ENCODE peak calls at places on chromosomes 11 and 22, in five cellular contexts. A is fibroblast of pulmonary artery, T is GM23338, Z is dorsolateral prefrontal cortex, Q is uterus. G is an unnamed sample.

GRCh38 chr22:42799462-42800405 is 57.3 kb downstream of the ARFGAP3 start:
- DNase-seq in Q (no peak), T (peak), A (no peak), Z (no peak), G (no peak)

GRCh38 chr11:64359712-64360402 is 895 bp downstream of the RPS6KA4 start:
- DNase-seq in Z (peak), A (no peak), Q (no peak), T (peak), G (peak)

GRCh38 chr11:61762216-61762615 is 9.8 kb downstream of the MYRF start:
- DNase-seq in A (no peak), T (no peak), Z (no peak), Q (no peak), G (no peak)

GRCh38 chr11:96241351-96241841 is 101.6 kb downstream of the MAML2 start:
- DNase-seq in Z (no peak), T (peak), Q (no peak), A (no peak), G (no peak)

GRCh38 chr11:1458340-1459218 is 28.0 kb downstream of the MOB2 start:
- DNase-seq in A (peak), Z (peak), Q (peak), T (peak), G (no peak)

GRCh38 chr11:66438009-66438503 is 592 bp downstream of the MRPL11 start:
- DNase-seq in A (no peak), T (peak), Z (no peak), Q (no peak), G (no peak)

GRCh38 chr11:58927393-58928081 is 11.8 kb upstream of the GLYATL1 start:
- DNase-seq in A (peak), Z (no peak), Q (no peak), T (peak), G (peak)

GRCh38 chr11:57641011-57641410 is 8.7 kb downstream of the YPEL4 start:
- DNase-seq in Z (no peak), A (peak), Q (no peak), T (peak), G (no peak)

GRCh38 chr22:31846161-31847115 is 92.6 kb downstream of the DEPDC5 start:
- DNase-seq in Z (no peak), Q (no peak), A (peak), T (peak), G (no peak)

GRCh38 chr11:43197357-43197756 is 114.4 kb upstream of the API5 start:
- DNase-seq in A (no peak), Z (no peak), T (no peak), Q (no peak), G (peak)

GRCh38 chr11:733072-733471 is 14.2 kb upstream of the TALDO1 start:
- DNase-seq in Q (no peak), Z (no peak), T (peak), A (no peak), G (no peak)

GRCh38 chr11:1014276-1014675 is 22.2 kb downstream of the MUC6 start:
- DNase-seq in Q (no peak), T (no peak), A (no peak), Z (no peak), G (no peak)

GRCh38 chr11:2675540-2675939 is 24.3 kb downstream of the KCNQ1OT1 start:
- DNase-seq in T (no peak), A (no peak), Z (peak), Q (no peak), G (no peak)

GRCh38 chr11:13126430-13126829 is 117.3 kb downstream of the RASSF10 start:
- DNase-seq in T (no peak), Q (no peak), Z (no peak), A (peak), G (no peak)

GRCh38 chr11:60955566-60955965 is 3.6 kb upstream of the SLC15A3 start:
- DNase-seq in T (no peak), Z (no peak), Q (no peak), A (no peak), G (no peak)

GRCh38 chr11:95788921-95789505 is 569 bp downstream of the FAM76B start:
- DNase-seq in Z (peak), A (peak), Q (no peak), T (peak), G (no peak)

GRCh38 chr22:27292542-27293298 is 508.8 kb downstream of the MN1 start:
- DNase-seq in Z (no peak), Q (no peak), A (no peak), T (no peak), G (no peak)

GRCh38 chr22:18000441-18001039 is 23.8 kb downstream of the MICAL3 start:
- DNase-seq in T (peak), Q (peak), A (no peak), Z (no peak), G (no peak)

GRCh38 chr11:29129850-29130249 is 887.0 kb downstream of the KCNA4 start:
- DNase-seq in Q (no peak), Z (no peak), T (no peak), A (peak), G (no peak)

GRCh38 chr11:45885274-45885920 is at the start of gene MAPK8IP1:
- DNase-seq in Z (no peak), T (peak), Q (peak), A (peak), G (no peak)

GRCh38 chr11:66259225-66259624 is 9.2 kb upstream of the RAB1B start:
- DNase-seq in Z (no peak), A (no peak), Q (no peak), T (no peak), G (no peak)

GRCh38 chr22:49103314-49104052 is 724.2 kb downstream of the BRD1 start:
- DNase-seq in Z (peak), Q (no peak), T (no peak), A (no peak), G (no peak)

GRCh38 chr11:63779044-63779443 is 10.5 kb upstream of the ZFTA start:
- DNase-seq in T (no peak), Z (no peak), Q (no peak), A (peak), G (no peak)

GRCh38 chr11:11980200-11980599 is 28.2 kb downstream of the DKK3 start:
- DNase-seq in Z (no peak), Q (no peak), A (no peak), T (no peak), G (no peak)

GRCh38 chr11:96070453-96070852 is 146.5 kb upstream of the MTMR2 start:
- DNase-seq in Q (no peak), T (no peak), Z (no peak), A (no peak), G (no peak)

GRCh38 chr22:42299586-42300285 is 29.3 kb upstream of the TCF20 start:
- DNase-seq in T (peak), Q (no peak), Z (no peak), A (no peak), G (no peak)

GRCh38 chr11:36431429-36432092 is 78.5 kb downstream of the TRAF6 start:
- DNase-seq in A (peak), Q (peak), T (no peak), Z (no peak), G (no peak)

GRCh38 chr11:127013550-127013949 is 13.0 kb upstream of the KIRREL3 start:
- DNase-seq in Z (no peak), Q (no peak), T (no peak), A (no peak), G (no peak)
- TF ChIP-seq CTCF in Z (no peak), Q (no peak), T (no peak), A (no peak), G (no peak)

DNA sequence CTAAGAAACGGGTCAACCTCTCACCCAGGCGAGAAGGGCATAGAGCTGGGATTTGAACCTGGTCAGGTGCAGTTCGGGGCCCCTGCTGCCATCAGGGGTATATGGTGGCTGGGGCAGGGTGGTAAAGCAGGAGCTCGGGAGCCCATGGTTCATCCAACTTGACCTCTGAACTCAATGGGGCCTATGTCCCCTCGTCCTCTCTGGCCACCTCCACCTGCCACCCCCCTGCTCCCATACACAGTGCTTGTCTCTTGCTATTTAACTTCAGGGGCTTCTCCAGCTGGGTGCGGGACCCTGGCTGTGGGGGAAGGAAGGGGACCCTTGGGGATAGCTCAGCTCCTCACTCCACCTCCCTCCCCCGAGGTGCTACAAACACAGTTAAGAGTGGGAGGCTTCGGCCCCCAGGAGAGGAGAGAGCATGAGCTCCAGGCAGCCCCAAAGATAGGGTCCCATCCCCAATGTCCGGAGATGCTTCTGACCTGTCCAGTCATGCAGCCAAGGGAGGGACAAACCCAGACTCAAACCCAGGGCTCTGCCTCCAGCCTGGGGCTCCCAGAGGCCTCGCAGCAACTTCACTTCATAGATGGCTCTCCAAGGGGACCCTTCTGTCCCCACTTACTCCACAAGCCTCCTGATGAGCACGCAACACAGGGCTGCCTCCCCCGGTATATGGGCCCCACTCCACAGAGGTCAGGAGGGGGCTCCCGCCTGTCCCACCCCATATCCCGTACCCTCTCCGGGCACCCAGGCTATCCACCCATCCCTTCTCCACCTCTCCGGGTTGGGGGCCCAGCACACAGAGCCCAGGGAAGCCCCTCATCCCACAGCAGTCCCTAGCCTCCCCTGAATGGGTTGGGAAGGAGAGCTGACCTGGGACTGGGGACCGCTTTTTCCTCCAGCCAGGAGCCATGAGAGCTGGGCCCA is 712 bp downstream of the IL2RB start:
- DNase-seq in A (no peak), Q (no peak), T (no peak), Z (no peak), G (no peak)
- H3K4me3 ChIP-seq in A (no peak), Q (no peak), T (no peak), Z (no peak), G (no peak)

DNA sequence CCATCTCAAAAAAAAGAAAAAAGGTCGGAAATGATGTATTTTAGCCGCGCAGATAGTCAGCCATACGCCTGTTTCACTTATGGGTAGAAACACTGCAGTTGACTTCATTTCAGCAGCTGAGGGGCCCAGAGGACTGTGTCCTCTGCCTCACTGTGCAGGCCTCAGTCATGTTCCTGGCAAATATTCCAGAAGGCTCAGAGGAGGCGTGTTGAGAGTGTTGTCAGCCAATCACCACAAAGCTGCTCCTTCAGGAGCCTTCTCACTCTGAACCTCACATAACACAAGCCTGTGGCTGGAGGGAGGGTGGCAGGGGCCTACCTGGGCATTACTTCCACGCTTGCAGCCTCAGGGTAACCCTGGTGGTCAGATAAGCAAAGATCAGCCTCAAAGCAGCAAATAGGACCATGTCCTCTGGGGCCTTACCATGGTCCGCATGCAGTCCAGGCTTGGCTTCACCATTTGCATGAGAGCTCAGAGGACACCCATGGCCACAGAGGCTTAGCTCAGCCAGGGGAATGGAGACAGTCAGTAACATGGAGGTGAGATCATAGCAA is 17.3 kb upstream of the TREH start:
- DNase-seq in T (peak), Q (no peak), Z (no peak), A (no peak), G (no peak)
- TF ChIP-seq CTCF in T (no peak), Q (no peak), Z (no peak), A (no peak), G (no peak)

GRCh38 chr22:21573293-21573734 is 5.8 kb downstream of the UBE2L3 start:
- DNase-seq in Z (no peak), Q (no peak), T (no peak), A (no peak), G (no peak)
- H3K4me3 ChIP-seq in Z (no peak), Q (no peak), T (no peak), A (no peak), G (no peak)

GRCh38 chr11:69892237-69892985 is 73.2 kb upstream of the FGF3 start:
- DNase-seq in T (peak), Z (no peak), A (no peak), Q (no peak), G (no peak)
- TF ChIP-seq CTCF in T (peak), Z (no peak), A (no peak), Q (no peak), G (no peak)

DNA sequence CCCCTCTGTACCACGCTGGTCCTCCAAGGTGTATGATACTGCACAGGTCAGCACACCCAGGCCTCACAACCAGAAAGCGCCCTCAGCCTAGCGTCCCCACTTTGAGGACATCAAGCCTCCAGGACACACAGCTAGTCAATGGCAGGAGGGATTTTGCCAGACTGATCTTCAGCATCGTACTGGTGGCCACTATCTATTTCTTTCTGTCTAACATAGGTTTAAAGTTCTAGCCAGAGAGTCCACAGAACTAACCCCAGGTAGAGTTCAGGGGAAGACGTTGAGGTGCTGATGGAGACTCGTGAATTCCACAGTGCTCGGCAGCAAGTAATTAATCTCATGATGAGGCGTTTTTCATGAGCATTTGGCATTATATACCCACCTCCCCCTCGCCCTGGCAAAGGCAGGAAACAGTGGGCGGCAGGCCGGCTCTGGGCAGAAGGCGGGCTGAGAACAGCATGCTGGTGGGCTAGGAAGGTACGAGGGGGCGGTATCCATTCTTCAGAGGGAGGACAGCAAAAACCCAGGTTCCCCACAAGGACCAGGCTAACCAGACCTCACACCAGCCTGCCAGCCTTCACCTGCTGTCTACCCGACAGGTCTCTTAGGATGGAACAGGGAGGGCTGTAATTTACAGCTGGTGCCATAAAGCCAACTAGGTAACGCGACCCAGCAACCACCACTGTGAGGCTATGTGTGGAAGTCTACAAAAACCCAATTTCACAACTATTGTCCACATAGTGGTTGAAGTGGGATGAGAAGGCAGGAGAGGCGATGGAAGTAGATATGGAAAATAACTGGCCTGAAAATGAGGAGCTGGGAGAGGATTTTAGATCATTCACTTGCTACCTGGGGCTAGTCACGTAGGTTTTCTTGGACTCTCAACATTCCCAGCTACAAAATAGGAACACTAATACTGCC is 18.5 kb downstream of the MYH9 start:
- DNase-seq in Z (no peak), T (no peak), A (no peak), Q (no peak), G (no peak)
- H3K4me3 ChIP-seq in Z (no peak), T (peak), A (no peak), Q (no peak), G (no peak)

GRCh38 chr11:76578655-76579046 is 91.9 kb downstream of the LRRC32 start:
- DNase-seq in Z (no peak), A (peak), T (peak), Q (peak), G (no peak)

GRCh38 chr11:76579752-76580151 is 90.8 kb downstream of the LRRC32 start:
- DNase-seq in Q (no peak), Z (no peak), T (no peak), A (no peak), G (no peak)

GRCh38 chr11:76577921-76578654 is 92.5 kb downstream of the LRRC32 start:
- DNase-seq in Q (no peak), A (no peak), T (no peak), Z (no peak), G (no peak)

GRCh38 chr11:76577199-76577920 is 93.2 kb downstream of the LRRC32 start:
- DNase-seq in T (no peak), Q (no peak), Z (no peak), A (peak), G (no peak)

DNA sequence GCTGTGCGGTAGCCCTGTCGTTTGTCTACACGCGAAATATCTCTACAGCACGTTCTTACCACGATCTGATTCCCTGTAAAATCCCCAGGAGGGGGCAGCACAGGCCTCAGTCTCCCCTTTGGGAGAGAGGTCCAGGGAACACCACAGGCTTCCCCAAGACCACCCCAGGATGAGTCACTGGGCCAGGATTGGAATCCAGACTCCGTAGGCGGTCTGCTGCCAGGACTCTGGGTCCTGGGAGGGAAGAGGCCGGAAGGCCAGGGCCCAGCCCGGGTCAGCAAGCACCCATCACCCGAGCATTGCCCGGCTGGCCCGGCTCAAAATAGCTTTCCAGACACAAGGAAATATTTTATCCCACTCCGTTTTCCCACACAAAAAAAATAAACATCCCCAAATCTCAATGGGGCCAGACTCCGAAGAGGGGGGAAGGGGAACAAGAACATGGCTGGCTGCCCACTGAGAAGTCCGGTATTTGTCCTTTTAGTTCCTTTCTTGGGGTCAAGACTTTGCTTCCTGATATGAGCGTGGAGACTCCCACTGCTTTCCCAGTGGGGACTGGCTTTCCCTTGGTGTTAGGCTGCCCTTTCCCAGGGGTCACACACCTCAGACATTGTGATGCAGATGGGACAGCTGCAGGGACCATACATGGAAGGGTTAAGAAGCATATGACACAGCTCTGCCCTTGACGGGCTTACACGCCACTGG is 91.3 kb downstream of the LRRC32 start:
- DNase-seq in Z (no peak), Q (peak), A (peak), T (peak), G (no peak)
- TF ChIP-seq CTCF in Z (no peak), Q (peak), A (peak), T (peak), G (no peak)

DNA sequence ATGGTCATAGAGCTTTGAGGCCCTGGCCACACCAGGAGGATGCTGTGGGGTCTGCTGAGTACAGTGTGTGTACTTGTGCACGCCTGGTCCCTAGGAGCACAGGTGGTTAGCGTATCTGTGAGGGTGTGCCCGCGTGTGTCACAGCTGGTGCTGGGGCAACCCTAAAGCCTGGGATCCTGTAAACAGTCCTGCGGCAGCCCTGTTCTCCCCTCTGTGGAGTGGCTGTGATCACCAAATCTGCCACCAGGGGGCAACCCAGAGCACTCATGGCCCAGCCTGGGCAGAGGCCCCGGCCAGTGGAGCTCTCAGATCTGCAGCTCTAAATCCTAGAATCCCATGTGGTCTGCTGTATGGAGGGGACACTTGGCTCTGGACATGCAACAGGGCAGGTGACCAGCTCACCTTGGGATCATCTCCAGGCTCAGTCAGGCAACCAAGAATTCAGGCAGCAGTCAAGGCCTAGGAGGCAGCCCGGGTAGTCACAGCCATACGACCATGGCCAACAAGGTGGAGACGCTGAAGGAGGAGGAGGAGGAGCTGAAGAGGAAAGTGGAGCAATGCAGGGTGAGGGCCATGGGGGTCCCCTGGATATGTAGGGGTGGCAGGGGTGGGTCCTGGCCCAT is 3.9 kb downstream of the SH3BP1 start:
- DNase-seq in Z (peak), A (peak), T (peak), Q (peak), G (no peak)
- H3K4me3 ChIP-seq in Z (no peak), A (no peak), T (no peak), Q (no peak), G (no peak)